ENCODE peak calls at places on chromosome 2, in ten cellular contexts. One of them, this sample, is unnamed.

GRCh38 chr2:239393401-239393940 is 7.3 kb downstream of the HDAC4 start:
- DNase-seq in astrocyte of the spinal cord: peak; percentile 6
- DNase-seq in heart left ventricle: peak; percentile 81
- DNase-seq in stomach: peak; percentile 37
- DNase-seq in upper lobe of right lung: peak; percentile 64
- DNase-seq in GM12865: no peak
- DNase-seq in epithelial cell of proximal tubule: no peak
- DNase-seq in prostate gland: no peak
- DNase-seq in ovary: no peak
- DNase-seq in CD4-positive, alpha-beta T cell: no peak
- DNase-seq in this sample: no peak

GRCh38 chr2:18066894-18067293 is 188.4 kb downstream of the KCNS3 start:
- DNase-seq in ovary: no peak
- DNase-seq in epithelial cell of proximal tubule: no peak
- DNase-seq in upper lobe of right lung: no peak
- DNase-seq in astrocyte of the spinal cord: no peak
- DNase-seq in stomach: no peak
- DNase-seq in GM12865: no peak
- DNase-seq in CD4-positive, alpha-beta T cell: no peak
- DNase-seq in heart left ventricle: no peak
- DNase-seq in prostate gland: no peak
- DNase-seq in this sample: no peak

GRCh38 chr2:38690499-38691420 is 24.8 kb downstream of the GALM start:
- DNase-seq in CD4-positive, alpha-beta T cell: no peak
- DNase-seq in stomach: no peak
- DNase-seq in epithelial cell of proximal tubule: peak; percentile 39
- DNase-seq in prostate gland: peak; percentile 60
- DNase-seq in heart left ventricle: no peak
- DNase-seq in upper lobe of right lung: no peak
- DNase-seq in ovary: no peak
- DNase-seq in astrocyte of the spinal cord: peak; percentile 90
- DNase-seq in GM12865: no peak
- DNase-seq in this sample: no peak

GRCh38 chr2:46014911-46015654 is 282.1 kb upstream of the EPAS1 start:
- DNase-seq in GM12865: no peak
- DNase-seq in stomach: no peak
- DNase-seq in epithelial cell of proximal tubule: no peak
- DNase-seq in CD4-positive, alpha-beta T cell: no peak
- DNase-seq in heart left ventricle: no peak
- DNase-seq in ovary: no peak
- DNase-seq in prostate gland: no peak
- DNase-seq in astrocyte of the spinal cord: peak; percentile 52
- DNase-seq in upper lobe of right lung: no peak
- DNase-seq in this sample: no peak

GRCh38 chr2:54271843-54272600 is 16.0 kb upstream of the TSPYL6 start:
- DNase-seq in heart left ventricle: no peak
- DNase-seq in prostate gland: no peak
- DNase-seq in GM12865: peak; percentile 57
- DNase-seq in upper lobe of right lung: no peak
- DNase-seq in CD4-positive, alpha-beta T cell: no peak
- DNase-seq in stomach: no peak
- DNase-seq in epithelial cell of proximal tubule: no peak
- DNase-seq in astrocyte of the spinal cord: no peak
- DNase-seq in ovary: no peak
- DNase-seq in this sample: peak; percentile 2

GRCh38 chr2:23826079-23826478 is 100.8 kb downstream of the ATAD2B start:
- DNase-seq in stomach: no peak
- DNase-seq in prostate gland: no peak
- DNase-seq in astrocyte of the spinal cord: no peak
- DNase-seq in CD4-positive, alpha-beta T cell: no peak
- DNase-seq in heart left ventricle: no peak
- DNase-seq in upper lobe of right lung: no peak
- DNase-seq in epithelial cell of proximal tubule: no peak
- DNase-seq in GM12865: no peak
- DNase-seq in ovary: no peak
- DNase-seq in this sample: no peak

GRCh38 chr2:72887836-72888437 is 729 bp downstream of the SPR start:
- DNase-seq in prostate gland: peak; percentile 87
- DNase-seq in GM12865: peak; percentile 74
- DNase-seq in ovary: peak; percentile 92
- DNase-seq in epithelial cell of proximal tubule: no peak
- DNase-seq in CD4-positive, alpha-beta T cell: peak; percentile 29
- DNase-seq in heart left ventricle: peak; percentile 94
- DNase-seq in upper lobe of right lung: peak; percentile 94
- DNase-seq in stomach: peak; percentile 93
- DNase-seq in astrocyte of the spinal cord: peak; percentile 86
- DNase-seq in this sample: peak; percentile 68

GRCh38 chr2:232593931-232594330 is 39.5 kb upstream of the EFHD1 start:
- DNase-seq in stomach: no peak
- DNase-seq in GM12865: no peak
- DNase-seq in epithelial cell of proximal tubule: no peak
- DNase-seq in prostate gland: no peak
- DNase-seq in CD4-positive, alpha-beta T cell: no peak
- DNase-seq in upper lobe of right lung: no peak
- DNase-seq in heart left ventricle: no peak
- DNase-seq in astrocyte of the spinal cord: no peak
- DNase-seq in ovary: no peak
- DNase-seq in this sample: no peak

GRCh38 chr2:55838653-55839052 is 84.9 kb downstream of the EFEMP1 start:
- DNase-seq in GM12865: no peak
- DNase-seq in CD4-positive, alpha-beta T cell: no peak
- DNase-seq in epithelial cell of proximal tubule: no peak
- DNase-seq in prostate gland: no peak
- DNase-seq in astrocyte of the spinal cord: no peak
- DNase-seq in stomach: no peak
- DNase-seq in heart left ventricle: no peak
- DNase-seq in ovary: no peak
- DNase-seq in upper lobe of right lung: no peak
- DNase-seq in this sample: no peak

GRCh38 chr2:39728941-39729351 is 50.1 kb downstream of the THUMPD2 start:
- DNase-seq in stomach: peak; percentile 35
- DNase-seq in GM12865: peak; percentile 55
- DNase-seq in ovary: peak; percentile 33
- DNase-seq in epithelial cell of proximal tubule: no peak
- DNase-seq in upper lobe of right lung: peak; percentile 67
- DNase-seq in heart left ventricle: peak; percentile 39
- DNase-seq in prostate gland: no peak
- DNase-seq in astrocyte of the spinal cord: peak; percentile 26
- DNase-seq in CD4-positive, alpha-beta T cell: no peak
- DNase-seq in this sample: peak; percentile 60

GRCh38 chr2:240567872-240568677 is at the start of gene RNPEPL1:
- DNase-seq in heart left ventricle: no peak
- DNase-seq in upper lobe of right lung: peak; percentile 79
- DNase-seq in ovary: peak; percentile 39
- DNase-seq in GM12865: peak; percentile 62
- DNase-seq in prostate gland: no peak
- DNase-seq in astrocyte of the spinal cord: no peak
- DNase-seq in epithelial cell of proximal tubule: no peak
- DNase-seq in CD4-positive, alpha-beta T cell: peak; percentile 48
- DNase-seq in stomach: peak; percentile 60
- DNase-seq in this sample: peak; percentile 63

GRCh38 chr2:38572167-38572566 is 30.6 kb downstream of the HNRNPLL start:
- DNase-seq in epithelial cell of proximal tubule: peak; percentile 44
- DNase-seq in upper lobe of right lung: no peak
- DNase-seq in heart left ventricle: no peak
- DNase-seq in GM12865: no peak
- DNase-seq in stomach: no peak
- DNase-seq in CD4-positive, alpha-beta T cell: no peak
- DNase-seq in astrocyte of the spinal cord: peak; percentile 59
- DNase-seq in ovary: peak; percentile 70
- DNase-seq in prostate gland: no peak
- DNase-seq in this sample: peak; percentile 76

GRCh38 chr2:234556848-234557573 is 60.1 kb upstream of the ARL4C start:
- DNase-seq in GM12865: no peak
- DNase-seq in epithelial cell of proximal tubule: no peak
- DNase-seq in astrocyte of the spinal cord: peak; percentile 52
- DNase-seq in CD4-positive, alpha-beta T cell: no peak
- DNase-seq in ovary: no peak
- DNase-seq in heart left ventricle: no peak
- DNase-seq in stomach: peak; percentile 28
- DNase-seq in prostate gland: peak; percentile 15
- DNase-seq in upper lobe of right lung: no peak
- DNase-seq in this sample: no peak

GRCh38 chr2:218079943-218080913 is 11.2 kb downstream of the RUFY4 start:
- DNase-seq in stomach: no peak
- DNase-seq in epithelial cell of proximal tubule: no peak
- DNase-seq in upper lobe of right lung: no peak
- DNase-seq in ovary: no peak
- DNase-seq in CD4-positive, alpha-beta T cell: no peak
- DNase-seq in GM12865: peak; percentile 26
- DNase-seq in astrocyte of the spinal cord: no peak
- DNase-seq in heart left ventricle: no peak
- DNase-seq in prostate gland: no peak
- DNase-seq in this sample: no peak

GRCh38 chr2:101998556-101999121 is 6.9 kb downstream of the IL1R2 start:
- DNase-seq in CD4-positive, alpha-beta T cell: no peak
- DNase-seq in GM12865: peak; percentile 62
- DNase-seq in stomach: no peak
- DNase-seq in heart left ventricle: no peak
- DNase-seq in upper lobe of right lung: no peak
- DNase-seq in ovary: no peak
- DNase-seq in prostate gland: no peak
- DNase-seq in epithelial cell of proximal tubule: no peak
- DNase-seq in astrocyte of the spinal cord: no peak
- DNase-seq in this sample: peak; percentile 41

GRCh38 chr2:241286348-241287090 is 29.0 kb downstream of the HDLBP start:
- DNase-seq in GM12865: no peak
- DNase-seq in ovary: no peak
- DNase-seq in stomach: no peak
- DNase-seq in astrocyte of the spinal cord: no peak
- DNase-seq in CD4-positive, alpha-beta T cell: no peak
- DNase-seq in upper lobe of right lung: no peak
- DNase-seq in prostate gland: no peak
- DNase-seq in epithelial cell of proximal tubule: no peak
- DNase-seq in heart left ventricle: no peak
- DNase-seq in this sample: no peak

GRCh38 chr2:30265441-30266015 is 34.2 kb downstream of the LBH start:
- DNase-seq in upper lobe of right lung: no peak
- DNase-seq in prostate gland: no peak
- DNase-seq in ovary: no peak
- DNase-seq in astrocyte of the spinal cord: peak; percentile 58
- DNase-seq in heart left ventricle: no peak
- DNase-seq in CD4-positive, alpha-beta T cell: no peak
- DNase-seq in stomach: no peak
- DNase-seq in GM12865: no peak
- DNase-seq in epithelial cell of proximal tubule: no peak
- DNase-seq in this sample: no peak

GRCh38 chr2:120939595-120940318 is 204.1 kb downstream of the GLI2 start:
- DNase-seq in epithelial cell of proximal tubule: no peak
- DNase-seq in prostate gland: no peak
- DNase-seq in stomach: no peak
- DNase-seq in upper lobe of right lung: no peak
- DNase-seq in CD4-positive, alpha-beta T cell: no peak
- DNase-seq in ovary: no peak
- DNase-seq in GM12865: no peak
- DNase-seq in heart left ventricle: no peak
- DNase-seq in astrocyte of the spinal cord: peak; percentile 94
- DNase-seq in this sample: no peak

GRCh38 chr2:72947947-72948346 is 30.6 kb downstream of the EMX1 start:
- DNase-seq in prostate gland: no peak
- DNase-seq in epithelial cell of proximal tubule: no peak
- DNase-seq in CD4-positive, alpha-beta T cell: no peak
- DNase-seq in ovary: no peak
- DNase-seq in GM12865: no peak
- DNase-seq in stomach: no peak
- DNase-seq in astrocyte of the spinal cord: no peak
- DNase-seq in heart left ventricle: no peak
- DNase-seq in upper lobe of right lung: no peak
- DNase-seq in this sample: no peak

GRCh38 chr2:173750332-173750731 is 214.8 kb downstream of the SP3 start:
- DNase-seq in heart left ventricle: peak; percentile 31
- DNase-seq in stomach: no peak
- DNase-seq in CD4-positive, alpha-beta T cell: no peak
- DNase-seq in ovary: no peak
- DNase-seq in astrocyte of the spinal cord: peak; percentile 48
- DNase-seq in upper lobe of right lung: no peak
- DNase-seq in GM12865: no peak
- DNase-seq in epithelial cell of proximal tubule: no peak
- DNase-seq in prostate gland: no peak
- DNase-seq in this sample: no peak
- TF ChIP-seq CTCF in heart left ventricle: no peak
- TF ChIP-seq CTCF in stomach: no peak
- TF ChIP-seq CTCF in CD4-positive, alpha-beta T cell: no peak
- TF ChIP-seq CTCF in ovary: no peak
- TF ChIP-seq CTCF in astrocyte of the spinal cord: peak; percentile 23
- TF ChIP-seq CTCF in upper lobe of right lung: no peak
- TF ChIP-seq CTCF in GM12865: no peak
- TF ChIP-seq CTCF in epithelial cell of proximal tubule: no peak
- TF ChIP-seq CTCF in prostate gland: no peak
- TF ChIP-seq CTCF in this sample: no peak

GRCh38 chr2:85887566-85888019 is 1.2 kb downstream of the ST3GAL5 start:
- DNase-seq in GM12865: peak; percentile 29
- DNase-seq in ovary: peak; percentile 57
- DNase-seq in upper lobe of right lung: peak; percentile 78
- DNase-seq in stomach: peak; percentile 53
- DNase-seq in heart left ventricle: peak; percentile 77
- DNase-seq in CD4-positive, alpha-beta T cell: peak; percentile 46
- DNase-seq in astrocyte of the spinal cord: peak; percentile 24
- DNase-seq in epithelial cell of proximal tubule: no peak
- DNase-seq in prostate gland: peak; percentile 54
- DNase-seq in this sample: peak; percentile 70
- TF ChIP-seq CTCF in GM12865: peak; percentile 7
- TF ChIP-seq CTCF in ovary: no peak
- TF ChIP-seq CTCF in upper lobe of right lung: peak; percentile 37
- TF ChIP-seq CTCF in stomach: no peak
- TF ChIP-seq CTCF in heart left ventricle: peak; percentile 20
- TF ChIP-seq CTCF in CD4-positive, alpha-beta T cell: no peak
- TF ChIP-seq CTCF in astrocyte of the spinal cord: peak; percentile 29
- TF ChIP-seq CTCF in epithelial cell of proximal tubule: peak; percentile 37
- TF ChIP-seq CTCF in prostate gland: no peak
- TF ChIP-seq CTCF in this sample: no peak

DNA sequence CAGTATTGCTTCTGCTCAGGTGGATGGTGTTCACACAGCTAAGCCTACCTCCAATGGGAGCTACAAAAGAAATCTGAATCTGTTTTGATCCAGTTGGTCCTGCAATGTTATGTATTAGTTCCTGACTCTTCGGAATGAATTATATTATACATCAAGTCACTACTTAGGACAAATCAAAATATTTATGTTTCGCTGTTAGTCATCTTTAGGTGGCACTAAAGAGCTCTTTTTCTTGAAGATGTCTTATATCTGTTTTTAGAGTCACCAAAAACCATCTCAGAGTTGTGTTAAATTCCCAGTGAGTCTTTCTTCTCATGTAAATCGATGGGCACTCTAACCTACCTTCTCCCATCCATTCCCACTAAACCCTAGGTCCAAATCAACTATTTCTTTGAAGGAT is 2.2 kb downstream of the DNER start:
- DNase-seq in stomach: no peak
- DNase-seq in GM12865: peak; percentile 3
- DNase-seq in upper lobe of right lung: no peak
- DNase-seq in epithelial cell of proximal tubule: no peak
- DNase-seq in prostate gland: no peak
- DNase-seq in heart left ventricle: no peak
- DNase-seq in astrocyte of the spinal cord: peak; percentile 29
- DNase-seq in ovary: no peak
- DNase-seq in CD4-positive, alpha-beta T cell: no peak
- DNase-seq in this sample: no peak
- TF ChIP-seq CTCF in stomach: no peak
- TF ChIP-seq CTCF in GM12865: no peak
- TF ChIP-seq CTCF in upper lobe of right lung: no peak
- TF ChIP-seq CTCF in epithelial cell of proximal tubule: peak; percentile 29
- TF ChIP-seq CTCF in prostate gland: no peak
- TF ChIP-seq CTCF in heart left ventricle: no peak
- TF ChIP-seq CTCF in astrocyte of the spinal cord: no peak
- TF ChIP-seq CTCF in ovary: no peak
- TF ChIP-seq CTCF in CD4-positive, alpha-beta T cell: no peak
- TF ChIP-seq CTCF in this sample: no peak

GRCh38 chr2:217076651-217077232 is 216.9 kb upstream of the TNP1 start:
- DNase-seq in epithelial cell of proximal tubule: no peak
- DNase-seq in GM12865: no peak
- DNase-seq in stomach: no peak
- DNase-seq in ovary: no peak
- DNase-seq in prostate gland: no peak
- DNase-seq in astrocyte of the spinal cord: no peak
- DNase-seq in heart left ventricle: no peak
- DNase-seq in upper lobe of right lung: no peak
- DNase-seq in CD4-positive, alpha-beta T cell: no peak
- DNase-seq in this sample: no peak
- TF ChIP-seq CTCF in epithelial cell of proximal tubule: no peak
- TF ChIP-seq CTCF in GM12865: no peak
- TF ChIP-seq CTCF in stomach: no peak
- TF ChIP-seq CTCF in ovary: no peak
- TF ChIP-seq CTCF in prostate gland: no peak
- TF ChIP-seq CTCF in astrocyte of the spinal cord: no peak
- TF ChIP-seq CTCF in heart left ventricle: no peak
- TF ChIP-seq CTCF in upper lobe of right lung: no peak
- TF ChIP-seq CTCF in CD4-positive, alpha-beta T cell: no peak
- TF ChIP-seq CTCF in this sample: no peak

This sample was measured in activated CD8-positive, alpha-beta T cell treated with anti-CD3 and anti-CD28 coated beads for 36 hours.